ENCODE peak calls at places on chromosomes 12 and 14, in nine cellular contexts. S is MM.1S, A is Panc1, K is tibial artery, O is fibroblast of mammary gland, H is H7, T is endodermal cell, X is astrocyte of the cerebellum, J is gastrocnemius medialis. V is an unnamed sample.

GRCh38 chr12:71014180-71014785 is 93.7 kb upstream of the PTPRR start:
- DNase-seq in A (no peak), S (peak), O (peak), T (no peak), K (no peak), X (peak), H (no peak), J (no peak), V (no peak)

GRCh38 chr12:45216297-45216982 is 545 bp downstream of the ANO6 start:
- DNase-seq in O (peak), K (peak), T (peak), X (no peak), J (peak), A (no peak), S (peak), H (peak), V (peak)

GRCh38 chr12:4223273-4223855 is 50.2 kb upstream of the CCND2 start:
- DNase-seq in X (no peak), K (no peak), A (no peak), J (no peak), H (no peak), T (no peak), S (no peak), O (no peak), V (peak)

GRCh38 chr14:71354142-71354541 is 446.9 kb downstream of the PCNX1 start:
- DNase-seq in K (no peak), T (no peak), X (no peak), J (no peak), S (no peak), A (no peak), H (no peak), O (no peak), V (no peak)

GRCh38 chr12:91833780-91834359 is 311.8 kb downstream of the BTG1 start:
- DNase-seq in K (no peak), A (no peak), O (no peak), S (no peak), T (no peak), J (no peak), X (no peak), H (no peak), V (no peak)

GRCh38 chr14:54577977-54578376 is 11.0 kb downstream of the SAMD4A start:
- DNase-seq in S (no peak), O (no peak), A (no peak), H (no peak), J (no peak), K (no peak), T (no peak), X (no peak), V (no peak)

GRCh38 chr12:114692558-114693531 is 8.9 kb upstream of the TBX3 start:
- DNase-seq in H (peak), K (no peak), O (no peak), X (no peak), S (no peak), A (no peak), J (no peak), T (peak), V (no peak)

GRCh38 chr14:91858536-91859275 is 8.6 kb downstream of the TC2N start:
- DNase-seq in K (peak), O (peak), X (peak), T (peak), J (peak), A (no peak), S (no peak), H (no peak), V (no peak)

GRCh38 chr12:31597066-31597465 is 6.1 kb upstream of the DENND5B start:
- DNase-seq in O (no peak), J (no peak), S (no peak), H (no peak), X (no peak), A (no peak), K (no peak), T (no peak), V (no peak)

GRCh38 chr12:5022465-5023061 is 21.1 kb upstream of the KCNA5 start:
- DNase-seq in K (no peak), S (peak), H (peak), J (no peak), A (peak), O (peak), T (peak), X (peak), V (no peak)

GRCh38 chr14:99793213-99794155 is at the start of gene EML1:
- DNase-seq in J (peak), O (peak), S (peak), X (peak), K (peak), H (peak), A (no peak), T (peak), V (peak)

GRCh38 chr14:58107947-58108552 is 44.0 kb downstream of the ARMH4 start:
- DNase-seq in J (peak), H (peak), A (peak), T (peak), K (no peak), X (peak), O (peak), S (peak), V (no peak)

GRCh38 chr12:1531160-1531653 is 63.2 kb downstream of the FBXL14 start:
- DNase-seq in J (no peak), A (no peak), T (peak), X (no peak), S (no peak), H (peak), K (no peak), O (no peak), V (no peak)
- H3K4me3 ChIP-seq in J (peak), A (peak), T (peak), X (peak), S (peak), H (peak), K (peak), O (peak), V (peak)

GRCh38 chr14:33573296-33573695 is 377.6 kb downstream of the EGLN3 start:
- DNase-seq in A (no peak), J (no peak), O (no peak), S (no peak), X (no peak), T (no peak), K (no peak), H (no peak), V (no peak)
- H3K4me3 ChIP-seq in A (no peak), J (no peak), O (no peak), S (no peak), X (no peak), T (no peak), K (no peak), H (no peak), V (no peak)

GRCh38 chr12:53624956-53625355 is 1.2 kb downstream of the ATF7 start:
- DNase-seq in X (no peak), K (no peak), S (no peak), H (no peak), O (peak), A (no peak), T (no peak), J (no peak), V (no peak)

GRCh38 chr12:53623526-53623925 is 2.7 kb downstream of the ATF7 start:
- DNase-seq in A (no peak), X (peak), K (peak), T (no peak), S (no peak), J (no peak), H (peak), O (peak), V (no peak)

GRCh38 chr12:53625373-53625945 is 723 bp downstream of the ATF7 start:
- DNase-seq in H (no peak), S (no peak), O (no peak), A (no peak), K (no peak), T (no peak), X (no peak), J (no peak), V (no peak)

GRCh38 chr12:53623986-53624385 is 2.2 kb downstream of the ATF7 start:
- DNase-seq in J (no peak), O (peak), S (no peak), A (no peak), X (peak), H (peak), K (peak), T (no peak), V (no peak)

DNA sequence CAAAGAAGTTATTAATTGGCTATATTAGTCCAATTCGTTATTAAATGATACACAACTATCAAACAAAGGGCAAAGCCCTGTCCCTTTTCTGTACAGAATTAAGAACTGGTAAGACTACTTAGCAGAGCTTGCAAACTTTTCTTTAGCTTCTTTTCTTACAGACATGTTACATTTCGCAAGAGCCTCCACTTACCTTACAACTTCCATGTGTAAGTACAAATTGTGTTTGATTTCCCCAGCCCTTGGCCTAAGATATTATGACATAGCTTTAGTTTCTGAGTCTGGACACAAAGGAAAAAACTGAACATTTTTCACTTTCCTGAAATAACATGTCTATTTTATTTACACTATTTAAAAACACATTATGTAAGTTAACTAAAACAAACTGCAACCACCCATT is 1.7 kb downstream of the ATF7 start:
- DNase-seq in K (no peak), J (no peak), X (no peak), O (peak), S (no peak), H (no peak), A (no peak), T (no peak), V (no peak)
- H3K4me3 ChIP-seq in K (peak), J (peak), X (peak), O (peak), S (peak), H (no peak), A (peak), T (peak), V (peak)

GRCh38 chr12:49345840-49346658 is 639 bp upstream of the DNAJC22 start:
- DNase-seq in H (peak), T (peak), X (no peak), J (no peak), O (no peak), S (no peak), A (no peak), K (no peak), V (no peak)
- H3K4me3 ChIP-seq in H (peak), T (peak), X (peak), J (peak), O (peak), S (peak), A (peak), K (peak), V (peak)

DNA sequence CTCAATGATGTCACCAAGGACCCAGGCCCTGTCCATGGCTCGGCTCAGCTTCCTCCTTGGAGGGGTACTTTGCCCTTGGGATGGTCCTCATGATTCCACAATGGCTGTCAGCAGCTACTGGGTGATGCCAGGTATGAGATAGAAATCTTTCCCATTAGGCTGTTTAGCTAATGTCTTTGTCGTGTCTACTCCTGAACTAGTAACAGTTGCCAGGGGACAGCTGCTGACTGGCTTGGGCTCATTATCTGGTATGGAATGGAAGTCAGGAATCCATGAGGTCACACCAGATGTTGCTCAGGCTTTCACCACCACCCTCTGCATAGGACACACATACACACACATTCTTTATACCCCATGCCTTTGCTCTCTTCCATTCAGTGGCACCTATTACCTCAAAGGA is 9.2 kb downstream of the PRPH start:
- DNase-seq in S (no peak), J (no peak), T (no peak), X (no peak), H (no peak), K (no peak), A (no peak), O (peak), V (no peak)
- H3K4me3 ChIP-seq in S (no peak), J (no peak), T (no peak), X (no peak), H (no peak), K (no peak), A (no peak), O (no peak), V (no peak)

DNA sequence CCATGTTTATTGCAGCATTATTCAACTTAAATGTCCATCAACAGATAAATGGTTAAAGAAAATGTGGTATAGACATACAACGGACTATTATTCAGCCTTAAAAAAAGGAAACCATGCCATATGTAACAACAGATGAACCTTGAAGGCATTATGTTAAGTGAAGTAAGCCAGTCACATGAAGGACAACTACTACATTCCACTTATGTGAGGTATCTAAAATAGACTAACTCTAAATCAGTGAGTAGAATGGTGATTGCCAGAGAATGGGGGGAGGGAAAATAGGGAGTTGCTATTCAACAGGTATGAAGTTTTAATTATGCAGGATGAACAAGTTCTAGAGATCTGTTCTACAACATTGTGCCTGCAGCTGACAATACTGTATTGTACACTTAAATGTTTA is 10.1 kb downstream of the PCNX4 start:
- DNase-seq in H (no peak), S (no peak), K (no peak), O (peak), J (no peak), A (no peak), T (no peak), X (no peak), V (no peak)
- H3K4me3 ChIP-seq in H (no peak), S (no peak), K (no peak), O (no peak), J (no peak), A (no peak), T (no peak), X (no peak), V (no peak)

GRCh38 chr14:76717508-76717907 is 43.8 kb upstream of the VASH1 start:
- DNase-seq in K (no peak), T (peak), J (no peak), H (no peak), A (no peak), X (no peak), O (no peak), S (no peak), V (no peak)

GRCh38 chr14:76715102-76715926 is 46.0 kb upstream of the VASH1 start:
- DNase-seq in X (no peak), O (peak), H (no peak), K (no peak), S (no peak), A (no peak), J (no peak), T (no peak), V (no peak)

GRCh38 chr14:76718306-76719075 is 42.8 kb upstream of the VASH1 start:
- DNase-seq in J (no peak), H (no peak), S (no peak), A (no peak), O (no peak), X (no peak), K (no peak), T (peak), V (no peak)

GRCh38 chr14:76715927-76716200 is 45.4 kb upstream of the VASH1 start:
- DNase-seq in X (no peak), A (no peak), T (no peak), J (no peak), S (no peak), H (no peak), K (no peak), O (no peak), V (no peak)

GRCh38 chr14:76716285-76716684 is 45.0 kb upstream of the VASH1 start:
- DNase-seq in A (no peak), H (no peak), S (no peak), T (no peak), J (no peak), K (no peak), X (no peak), O (no peak), V (no peak)
- H3K4me3 ChIP-seq in A (no peak), H (no peak), S (no peak), T (no peak), J (no peak), K (no peak), X (no peak), O (no peak), V (no peak)

GRCh38 chr12:12813120-12814101 is at the start of gene DDX47:
- DNase-seq in J (peak), K (peak), O (peak), X (peak), S (peak), A (no peak), T (peak), H (peak), V (peak)

GRCh38 chr12:12811343-12811742 is 1.8 kb upstream of the DDX47 start:
- DNase-seq in T (no peak), J (no peak), S (no peak), O (no peak), K (no peak), H (no peak), A (no peak), X (no peak), V (no peak)

GRCh38 chr12:12810507-12811143 is 2.5 kb upstream of the DDX47 start:
- DNase-seq in T (peak), H (no peak), A (no peak), K (no peak), J (no peak), S (no peak), X (no peak), O (no peak), V (peak)

GRCh38 chr12:12812163-12812562 is 983 bp upstream of the DDX47 start:
- DNase-seq in H (no peak), J (no peak), A (no peak), K (no peak), X (no peak), O (no peak), T (no peak), S (no peak), V (no peak)

DNA sequence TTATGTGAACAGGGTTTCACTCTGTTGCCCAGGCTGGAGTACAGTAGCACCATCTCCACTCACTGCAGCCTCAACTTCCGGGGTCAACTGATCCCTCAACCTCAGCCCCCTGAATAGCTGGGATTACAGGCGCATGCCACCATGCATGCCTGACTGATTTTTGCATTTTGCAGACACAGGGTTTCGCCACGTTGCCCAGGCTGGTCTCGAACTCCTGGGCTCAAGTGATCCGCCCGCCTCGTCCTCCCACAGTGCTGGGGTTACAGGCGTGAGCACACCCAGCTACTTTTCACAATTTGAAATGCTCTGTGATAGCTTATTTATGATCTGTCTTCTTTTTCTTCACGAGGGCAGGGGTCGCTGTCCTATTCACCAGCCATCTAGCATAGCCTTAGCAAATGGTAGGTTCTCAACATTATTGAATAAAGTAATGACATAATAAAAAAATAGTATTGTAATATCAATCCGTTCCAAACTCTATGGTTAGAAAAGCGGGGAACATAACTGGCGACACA is 484 bp upstream of the DDX47 start:
- DNase-seq in S (no peak), J (no peak), O (no peak), X (no peak), K (no peak), H (no peak), A (no peak), T (no peak), V (no peak)
- H3K4me3 ChIP-seq in S (peak), J (peak), O (no peak), X (no peak), K (no peak), H (no peak), A (no peak), T (no peak), V (peak)

GRCh38 chr14:105317546-105317945 is 3.0 kb downstream of the PACS2 start:
- DNase-seq in O (peak), T (no peak), A (no peak), S (no peak), K (peak), J (no peak), H (peak), X (no peak), V (peak)
- H3K4me3 ChIP-seq in O (no peak), T (no peak), A (no peak), S (no peak), K (peak), J (no peak), H (no peak), X (no peak), V (no peak)